ENCODE peak calls at places on chromosomes 6 and 20, in ten cellular contexts. F is dorsolateral prefrontal cortex; J is cardiac fibroblast; R is tibial artery; V is astrocyte; Y is IMR-90; N is CD4-positive, alpha-beta T cell; U is ovary; X is AG10803; I is right atrium auricular region. L is an unnamed sample.
A peak's percentile ranks its signal among the peaks of the same experiment; 100 is the strongest.

GRCh38 chr6:147156799-147157382 is 47.3 kb upstream of the STXBP5 start:
- DNase-seq in F (no peak), J (peak; percentile 37), R (no peak), V (peak; percentile 39), Y (peak; percentile 52), N (no peak), U (no peak), X (no peak), I (no peak), L (no peak)

GRCh38 chr6:150297327-150298028 is 71.3 kb upstream of the IYD start:
- DNase-seq in F (no peak), J (peak; percentile 73), R (no peak), V (peak; percentile 85), Y (no peak), N (no peak), U (no peak), X (peak; percentile 25), I (no peak), L (no peak)

GRCh38 chr6:131172237-131172636 is 37.0 kb downstream of the AKAP7 start:
- DNase-seq in F (no peak), J (no peak), R (no peak), V (peak; percentile 22), Y (peak; percentile 57), N (no peak), U (no peak), X (peak; percentile 27), I (no peak), L (no peak)

GRCh38 chr20:22686097-22686496 is 101.7 kb upstream of the FOXA2 start:
- DNase-seq in F (peak; percentile 74), J (peak; percentile 77), R (peak; percentile 73), V (peak; percentile 15), Y (peak; percentile 61), N (no peak), U (no peak), X (peak; percentile 56), I (no peak), L (no peak)

GRCh38 chr20:37533154-37533715 is 5.6 kb upstream of the BLCAP start:
- DNase-seq in F (no peak), J (no peak), R (no peak), V (no peak), Y (no peak), N (no peak), U (no peak), X (no peak), I (no peak), L (no peak)

GRCh38 chr20:48295966-48296421 is 510.7 kb upstream of the SULF2 start:
- DNase-seq in F (no peak), J (peak; percentile 65), R (no peak), V (peak; percentile 76), Y (peak; percentile 76), N (no peak), U (no peak), X (peak; percentile 82), I (no peak), L (no peak)

GRCh38 chr20:346640-347316 is at the start of gene NRSN2:
- DNase-seq in F (peak; percentile 86), J (peak; percentile 76), R (peak; percentile 81), V (peak; percentile 61), Y (peak; percentile 62), N (no peak), U (peak; percentile 78), X (peak; percentile 66), I (peak; percentile 70), L (no peak)

GRCh38 chr6:136566851-136567250 is 16.6 kb upstream of the MAP7 start:
- DNase-seq in F (no peak), J (no peak), R (no peak), V (no peak), Y (no peak), N (no peak), U (no peak), X (no peak), I (no peak), L (no peak)

GRCh38 chr20:8601542-8601912 is 467.4 kb upstream of the PLCB4 start:
- DNase-seq in F (no peak), J (no peak), R (no peak), V (no peak), Y (no peak), N (no peak), U (no peak), X (no peak), I (no peak), L (no peak)

GRCh38 chr6:144718431-144718830 is 433.3 kb downstream of the UTRN start:
- DNase-seq in F (no peak), J (no peak), R (no peak), V (peak; percentile 42), Y (peak; percentile 55), N (no peak), U (no peak), X (peak; percentile 40), I (no peak), L (no peak)

GRCh38 chr20:36969478-36970186 is 18.1 kb upstream of the SAMHD1 start:
- DNase-seq in F (no peak), J (no peak), R (no peak), V (no peak), Y (no peak), N (peak; percentile 24), U (no peak), X (no peak), I (no peak), L (no peak)

GRCh38 chr6:157528931-157529653 is 148.1 kb downstream of the ZDHHC14 start:
- DNase-seq in F (no peak), J (peak; percentile 48), R (peak; percentile 85), V (peak; percentile 10), Y (no peak), N (no peak), U (no peak), X (peak; percentile 57), I (no peak), L (no peak)

GRCh38 chr6:111642463-111643158 is 36.9 kb upstream of the TRAF3IP2 start:
- DNase-seq in F (peak; percentile 66), J (peak; percentile 86), R (peak; percentile 83), V (peak; percentile 28), Y (peak; percentile 66), N (no peak), U (no peak), X (peak; percentile 79), I (peak; percentile 79), L (no peak)

GRCh38 chr6:15588966-15589634 is 73.7 kb downstream of the DTNBP1 start:
- DNase-seq in F (no peak), J (peak; percentile 37), R (no peak), V (peak; percentile 47), Y (peak; percentile 92), N (no peak), U (no peak), X (peak; percentile 76), I (no peak), L (no peak)

GRCh38 chr20:34292496-34292895 is 10.7 kb downstream of the AHCY start:
- DNase-seq in F (no peak), J (no peak), R (no peak), V (no peak), Y (no peak), N (no peak), U (no peak), X (no peak), I (no peak), L (no peak)

GRCh38 chr6:2853766-2854393 is 12.2 kb upstream of the SERPINB1 start:
- DNase-seq in F (no peak), J (peak; percentile 82), R (no peak), V (peak; percentile 70), Y (peak; percentile 89), N (peak; percentile 59), U (no peak), X (peak; percentile 82), I (peak; percentile 85), L (peak; percentile 75)

GRCh38 chr20:53527196-53527595 is 66.4 kb downstream of the ZNF217 start:
- DNase-seq in F (no peak), J (no peak), R (no peak), V (no peak), Y (no peak), N (no peak), U (no peak), X (no peak), I (no peak), L (no peak)

GRCh38 chr20:50286609-50287008 is 96.0 kb downstream of the CEBPB start:
- DNase-seq in F (no peak), J (peak; percentile 93), R (peak; percentile 87), V (peak; percentile 87), Y (peak; percentile 88), N (no peak), U (peak; percentile 84), X (peak; percentile 90), I (peak; percentile 88), L (peak; percentile 83)

GRCh38 chr6:44073612-44074382 is 53.5 kb downstream of the MRPL14 start:
- DNase-seq in F (no peak), J (no peak), R (no peak), V (no peak), Y (no peak), N (no peak), U (no peak), X (peak; percentile 49), I (no peak), L (no peak)
- TF ChIP-seq CTCF in F (no peak), J (no peak), R (no peak), V (no peak), Y (no peak), N (no peak), U (no peak), X (peak; percentile 48), I (no peak), L (no peak)

DNA sequence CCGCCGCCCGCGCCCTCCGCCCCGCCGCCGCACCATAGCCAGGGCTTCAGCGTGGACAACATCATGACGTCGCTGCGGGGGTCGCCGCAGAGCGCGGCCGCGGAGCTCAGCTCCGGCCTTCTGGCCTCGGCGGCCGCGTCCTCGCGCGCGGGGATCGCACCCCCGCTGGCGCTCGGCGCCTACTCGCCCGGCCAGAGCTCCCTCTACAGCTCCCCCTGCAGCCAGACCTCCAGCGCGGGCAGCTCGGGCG is 1.5 kb downstream of the FOXC1 start:
- DNase-seq in F (no peak), J (peak; percentile 63), R (no peak), V (no peak), Y (peak; percentile 50), N (no peak), U (no peak), X (peak; percentile 42), I (no peak), L (no peak)
- TF ChIP-seq CTCF in F (no peak), J (peak; percentile 7), R (no peak), V (no peak), Y (peak; percentile 31), N (no peak), U (no peak), X (peak; percentile 23), I (no peak), L (no peak)

DNA sequence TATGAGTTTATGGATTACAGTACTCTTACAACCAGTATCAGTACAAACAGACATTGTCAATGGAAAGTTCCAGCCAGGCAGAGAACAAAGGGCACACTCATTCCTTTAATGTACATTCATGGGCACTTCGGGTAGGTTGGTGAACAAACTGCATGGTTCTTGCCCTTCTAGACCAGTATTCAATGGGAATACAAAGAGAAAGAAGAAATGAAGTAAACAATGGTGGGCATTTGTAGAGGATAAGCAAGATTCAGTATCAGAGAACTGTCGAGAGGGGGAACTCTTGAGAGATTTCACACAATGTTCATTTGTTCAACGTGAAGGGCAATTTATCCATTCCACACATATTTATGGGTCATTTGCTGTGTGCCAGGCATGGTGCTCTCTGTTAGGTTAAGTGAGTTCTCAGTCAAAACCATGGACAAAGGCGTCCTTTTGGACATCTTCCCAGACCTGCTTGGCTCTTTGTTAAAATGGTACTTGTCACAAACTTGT is 714.8 kb downstream of the DHX35 start:
- DNase-seq in F (no peak), J (peak; percentile 1), R (no peak), V (no peak), Y (peak; percentile 3), N (no peak), U (no peak), X (peak; percentile 36), I (no peak), L (no peak)
- TF ChIP-seq CTCF in F (peak; percentile 12), J (peak; percentile 32), R (no peak), V (peak; percentile 14), Y (peak; percentile 28), N (no peak), U (no peak), X (peak; percentile 63), I (no peak), L (no peak)

GRCh38 chr20:21027569-21027968 is 78.6 kb downstream of the LINC00237 start:
- DNase-seq in F (no peak), J (no peak), R (no peak), V (no peak), Y (no peak), N (no peak), U (no peak), X (no peak), I (no peak), L (no peak)
- TF ChIP-seq CTCF in F (no peak), J (no peak), R (no peak), V (no peak), Y (no peak), N (no peak), U (no peak), X (peak; percentile 7), I (no peak), L (no peak)

L was measured in omental fat pad.